ENCODE peak calls at places on chromosomes 4 and X, in four cellular contexts. F is AG09309, N is upper lobe of right lung, I is right atrium auricular region. E is an unnamed sample.

GRCh38 chrX:48972214-48973164 is 845 bp upstream of the KCND1 start:
- DNase-seq in F (no peak), N (no peak), I (no peak), E (peak; percentile 51)

GRCh38 chr4:188387134-188387791 is 248.0 kb downstream of the TRIML1 start:
- DNase-seq in F (no peak), N (no peak), I (no peak), E (peak; percentile 18)

GRCh38 chr4:182918791-182919302 is 1.7 kb upstream of the DCTD start:
- DNase-seq in F (no peak), N (no peak), I (no peak), E (no peak)

GRCh38 chrX:122816288-122816687 is 367.8 kb upstream of the GRIA3 start:
- DNase-seq in F (no peak), N (no peak), I (no peak), E (no peak)

GRCh38 chr4:114036426-114036825 is 57.0 kb upstream of the ARSJ start:
- DNase-seq in F (no peak), N (no peak), I (no peak), E (peak; percentile 45)

GRCh38 chrX:126723881-126724280 is 95.6 kb upstream of the PRR32 start:
- DNase-seq in F (no peak), N (no peak), I (no peak), E (no peak)

GRCh38 chrX:149984411-149984810 is 46.1 kb upstream of the EOLA2 start:
- DNase-seq in F (no peak), N (no peak), I (no peak), E (no peak)

GRCh38 chrX:153463031-153463430 is 7.3 kb downstream of the HAUS7 start:
- DNase-seq in F (no peak), N (no peak), I (no peak), E (no peak)

GRCh38 chrX:56802921-56803848 is 74.1 kb downstream of the NBDY start:
- DNase-seq in F (peak; percentile 66), N (no peak), I (peak; percentile 88), E (no peak)

GRCh38 chrX:47030339-47030738 is 47.9 kb upstream of the RGN start:
- DNase-seq in F (peak; percentile 28), N (no peak), I (no peak), E (peak; percentile 35)

GRCh38 chrX:148928803-148929202 is 428.4 kb downstream of the AFF2 start:
- DNase-seq in F (no peak), N (no peak), I (no peak), E (no peak)

GRCh38 chr4:39542633-39543393 is 15.6 kb upstream of the UGDH start:
- DNase-seq in F (no peak), N (no peak), I (no peak), E (no peak)

GRCh38 chr4:169621754-169622481 is 1.5 kb downstream of the CLCN3 start:
- DNase-seq in F (no peak), N (no peak), I (no peak), E (no peak)

GRCh38 chr4:19346636-19347035 is 905.1 kb upstream of the SLIT2 start:
- DNase-seq in F (no peak), N (no peak), I (no peak), E (no peak)

GRCh38 chr4:133000012-133000411 is 149.1 kb upstream of the PCDH10 start:
- DNase-seq in F (no peak), N (no peak), I (no peak), E (no peak)

GRCh38 chr4:76640252-76640925 is 205.4 kb downstream of the SHROOM3 start:
- DNase-seq in F (no peak), N (peak; percentile 79), I (no peak), E (no peak)

GRCh38 chrX:413322-414201 is 26.9 kb upstream of the PPP2R3B start:
- DNase-seq in F (no peak), N (no peak), I (peak; percentile 63), E (no peak)

GRCh38 chr4:8352368-8353157 is 83.0 kb downstream of the HTRA3 start:
- DNase-seq in F (no peak), N (peak; percentile 75), I (no peak), E (no peak)

GRCh38 chr4:48943387-48943786 is 36.8 kb upstream of the OCIAD2 start:
- DNase-seq in F (no peak), N (no peak), I (no peak), E (peak; percentile 56)
- TF ChIP-seq CTCF in F (peak; percentile 26), N (no peak), I (no peak), E (peak; percentile 26)

GRCh38 chr4:153651961-153652784 is 31.9 kb upstream of the TLR2 start:
- DNase-seq in F (no peak), N (no peak), I (no peak), E (no peak)

GRCh38 chr4:153645183-153645582 is 38.9 kb upstream of the TLR2 start:
- DNase-seq in F (no peak), N (no peak), I (no peak), E (no peak)

GRCh38 chr4:153647975-153648374 is 36.1 kb upstream of the TLR2 start:
- DNase-seq in F (no peak), N (no peak), I (no peak), E (no peak)

GRCh38 chr4:153651041-153651960 is 32.8 kb upstream of the TLR2 start:
- DNase-seq in F (no peak), N (peak; percentile 74), I (peak; percentile 79), E (no peak)

DNA sequence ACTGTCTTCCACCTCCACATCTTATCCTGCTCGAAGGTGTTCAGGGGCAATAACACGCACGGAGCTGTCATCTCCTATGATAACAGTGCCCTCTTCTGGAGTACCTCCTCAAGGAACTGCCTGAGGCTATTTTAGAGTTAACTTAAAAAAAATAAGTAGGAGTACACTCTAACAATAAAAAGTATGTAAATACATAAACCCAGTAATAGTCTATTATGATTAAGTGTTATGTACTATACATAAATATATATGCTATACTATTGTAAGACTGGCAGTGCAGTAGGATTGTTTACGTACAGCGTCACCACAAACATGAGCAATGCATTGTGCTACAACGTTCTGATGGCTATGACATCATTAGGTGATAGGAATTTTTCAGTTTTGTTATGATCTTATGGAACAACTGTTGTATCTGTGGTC is 34.5 kb upstream of the TLR2 start:
- DNase-seq in F (no peak), N (no peak), I (no peak), E (no peak)
- TF ChIP-seq CTCF in F (peak; percentile 29), N (peak; percentile 30), I (no peak), E (no peak)

DNA sequence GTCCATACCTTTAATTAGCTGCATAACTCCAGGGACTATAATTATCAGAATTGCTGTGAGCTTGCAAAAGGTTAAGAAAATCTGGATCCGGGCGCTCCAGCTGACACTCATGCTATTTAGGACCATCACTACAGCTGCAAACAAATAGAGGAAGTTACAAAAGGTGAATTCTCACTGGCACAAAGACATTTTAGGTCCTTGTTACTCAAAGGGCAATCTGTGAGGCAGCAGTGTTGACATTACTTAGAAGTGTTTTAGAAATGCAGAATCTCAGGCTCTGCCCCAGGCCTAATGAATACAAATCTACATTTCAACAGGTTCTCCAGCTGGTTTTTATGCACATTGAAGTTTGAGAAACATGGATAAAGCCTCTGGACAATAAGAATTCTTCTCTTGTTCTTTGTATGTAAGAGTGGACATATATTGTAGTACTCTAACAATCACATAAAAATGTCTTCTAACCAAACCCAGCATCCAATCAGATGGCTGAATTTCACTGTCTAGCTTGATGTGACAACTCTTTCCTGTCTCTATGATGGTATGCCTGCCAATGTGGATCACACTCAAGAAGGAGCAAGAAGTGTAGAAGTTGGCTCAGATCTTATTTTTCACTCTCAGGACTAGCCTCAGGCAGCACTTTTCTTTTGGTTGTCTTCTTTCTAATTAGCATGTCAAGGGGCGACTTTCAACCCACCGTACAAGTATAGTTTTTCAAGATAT is 18.8 kb downstream of the SLC7A11 start:
- DNase-seq in F (no peak), N (no peak), I (no peak), E (no peak)
- TF ChIP-seq CTCF in F (no peak), N (no peak), I (no peak), E (no peak)

GRCh38 chrX:16743604-16744325 is 24.4 kb downstream of the SYAP1 start:
- DNase-seq in F (peak; percentile 53), N (no peak), I (no peak), E (no peak)
- TF ChIP-seq CTCF in F (peak; percentile 68), N (no peak), I (no peak), E (no peak)

DNA sequence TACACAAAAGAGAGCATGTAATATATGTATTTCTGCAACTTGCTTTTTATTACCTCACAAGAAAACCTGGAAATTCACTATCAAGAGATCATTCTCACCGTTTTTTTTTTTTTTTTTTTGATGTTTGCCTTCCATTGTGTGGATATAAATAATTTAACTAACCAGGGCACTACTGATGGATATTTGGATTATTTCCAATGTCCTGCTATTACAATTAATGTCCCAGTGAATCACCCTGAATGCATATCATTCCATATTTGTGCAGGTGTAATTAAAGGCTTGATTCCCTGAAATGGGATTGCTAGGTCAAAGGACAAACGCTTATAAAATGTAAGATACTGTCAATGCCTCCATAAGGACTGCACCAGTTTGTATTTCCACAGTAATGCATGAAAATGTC is 87.8 kb downstream of the NCAPG start:
- DNase-seq in F (no peak), N (no peak), I (no peak), E (no peak)
- TF ChIP-seq CTCF in F (no peak), N (no peak), I (no peak), E (no peak)

GRCh38 chr4:107589269-107589668 is 130.8 kb downstream of the PAPSS1 start:
- DNase-seq in F (no peak), N (no peak), I (no peak), E (no peak)
- TF ChIP-seq CTCF in F (no peak), N (no peak), I (no peak), E (no peak)

DNA sequence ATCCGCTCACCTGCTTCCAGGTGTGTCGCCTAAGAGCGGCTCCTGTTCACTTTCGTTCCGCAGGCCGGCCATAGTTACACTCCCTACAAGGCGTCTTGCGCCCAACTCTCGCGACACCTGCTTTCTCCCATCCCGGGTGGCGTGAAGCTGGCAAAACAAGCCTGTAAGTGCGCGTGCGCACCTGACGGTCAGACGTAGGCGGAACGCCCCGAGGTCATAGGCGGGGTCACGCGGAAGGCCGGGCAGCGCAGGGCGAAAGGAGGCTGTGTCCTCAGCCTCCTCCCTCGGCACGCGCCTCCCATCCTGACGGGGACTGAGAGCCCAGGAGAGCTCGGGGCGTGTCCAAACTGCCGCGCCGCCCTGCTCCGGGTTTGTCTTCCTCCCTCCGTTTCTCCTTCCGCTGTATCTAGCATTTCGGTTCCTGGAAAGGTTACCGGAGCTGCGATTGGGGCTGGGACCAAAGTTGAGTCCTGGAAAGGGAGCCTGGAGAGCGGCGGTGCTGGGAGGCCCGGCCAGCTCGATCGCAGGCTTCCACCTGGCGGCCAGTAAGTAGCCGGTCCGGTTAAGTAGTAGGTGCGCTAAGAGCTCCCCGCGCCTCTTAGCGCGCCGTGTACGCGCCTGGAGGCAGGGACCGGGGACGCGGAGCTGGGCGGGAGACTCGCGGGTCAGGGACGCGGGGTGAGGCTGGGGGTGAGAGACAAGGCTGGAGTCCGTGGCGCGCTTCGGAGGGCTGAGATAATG is at the start of the genes ABHD18 and MFSD8:
- DNase-seq in F (peak; percentile 96), N (peak; percentile 100), I (peak; percentile 99), E (peak; percentile 97)
- TF ChIP-seq CTCF in F (peak; percentile 45), N (peak; percentile 40), I (peak; percentile 23), E (no peak)

DNA sequence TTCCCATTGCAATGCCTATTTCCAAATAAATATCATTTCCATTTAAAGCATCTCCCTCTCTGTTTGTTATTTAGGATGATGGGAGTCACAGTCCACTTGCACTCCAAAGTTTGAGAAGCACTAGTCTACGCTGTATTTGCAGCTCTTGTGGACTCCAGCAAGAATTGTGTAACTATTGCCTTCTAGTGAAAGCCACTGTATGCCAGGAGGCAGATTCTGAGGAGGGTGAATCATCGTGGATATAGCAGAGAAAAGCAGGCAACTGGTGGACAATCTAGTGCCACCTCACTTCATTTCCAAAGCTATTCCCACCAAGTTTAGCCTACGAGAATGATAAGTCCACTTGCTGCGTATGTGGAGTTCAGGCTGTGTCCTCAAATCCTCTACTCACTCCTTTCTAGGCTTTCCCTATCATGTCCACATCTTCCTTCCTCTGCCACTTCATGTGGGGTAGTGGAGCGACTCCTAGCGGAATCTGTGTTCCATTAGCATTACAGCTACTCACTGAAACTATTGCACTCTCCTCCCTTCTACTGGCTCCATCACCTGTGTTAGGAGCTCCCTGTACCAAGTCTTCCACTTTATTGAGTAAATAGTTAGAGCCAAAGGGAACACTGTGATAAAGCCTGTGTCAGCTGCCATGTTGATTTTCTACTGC is 501.8 kb upstream of the GALNT7 start:
- DNase-seq in F (no peak), N (no peak), I (no peak), E (no peak)
- TF ChIP-seq CTCF in F (no peak), N (no peak), I (no peak), E (no peak)

E was measured in Calu3.